ENCODE peak calls at places on chromosomes 4 and X, in ten cellular contexts. One of them, this sample, is unnamed.

GRCh38 chrX:115894087-115894486 is 276.5 kb upstream of the AGTR2 start:
- DNase-seq in Karpas-422: peak
- DNase-seq in sigmoid colon: no peak
- DNase-seq in H9: peak
- DNase-seq in PC-3: peak
- DNase-seq in ovary: peak
- DNase-seq in substantia nigra: peak
- DNase-seq in neural progenitor cell: peak
- DNase-seq in astrocyte: peak
- DNase-seq in HepG2: peak
- DNase-seq in this sample: peak

GRCh38 chr4:168432419-168433146 is 47.7 kb downstream of the DDX60L start:
- DNase-seq in neural progenitor cell: no peak
- DNase-seq in HepG2: no peak
- DNase-seq in PC-3: peak
- DNase-seq in H9: no peak
- DNase-seq in substantia nigra: no peak
- DNase-seq in astrocyte: no peak
- DNase-seq in ovary: no peak
- DNase-seq in Karpas-422: no peak
- DNase-seq in sigmoid colon: no peak
- DNase-seq in this sample: peak

GRCh38 chrX:67545772-67546495 is 2.1 kb downstream of the AR start:
- DNase-seq in PC-3: no peak
- DNase-seq in astrocyte: no peak
- DNase-seq in substantia nigra: peak
- DNase-seq in Karpas-422: no peak
- DNase-seq in H9: peak
- DNase-seq in sigmoid colon: peak
- DNase-seq in ovary: peak
- DNase-seq in HepG2: no peak
- DNase-seq in neural progenitor cell: peak
- DNase-seq in this sample: no peak

GRCh38 chr4:177450421-177451107 is 8.3 kb upstream of the AGA start:
- DNase-seq in astrocyte: no peak
- DNase-seq in substantia nigra: no peak
- DNase-seq in H9: no peak
- DNase-seq in HepG2: no peak
- DNase-seq in Karpas-422: no peak
- DNase-seq in ovary: no peak
- DNase-seq in sigmoid colon: no peak
- DNase-seq in PC-3: no peak
- DNase-seq in neural progenitor cell: no peak
- DNase-seq in this sample: no peak

GRCh38 chrX:2521092-2521926 is 20.5 kb upstream of the DHRSX start:
- DNase-seq in HepG2: no peak
- DNase-seq in neural progenitor cell: no peak
- DNase-seq in substantia nigra: no peak
- DNase-seq in astrocyte: no peak
- DNase-seq in PC-3: no peak
- DNase-seq in ovary: no peak
- DNase-seq in H9: no peak
- DNase-seq in sigmoid colon: no peak
- DNase-seq in Karpas-422: no peak
- DNase-seq in this sample: no peak

GRCh38 chr4:1082215-1083182 is 30.9 kb downstream of the RNF212 start:
- DNase-seq in neural progenitor cell: no peak
- DNase-seq in sigmoid colon: peak
- DNase-seq in Karpas-422: peak
- DNase-seq in substantia nigra: no peak
- DNase-seq in ovary: no peak
- DNase-seq in HepG2: no peak
- DNase-seq in H9: peak
- DNase-seq in astrocyte: peak
- DNase-seq in PC-3: peak
- DNase-seq in this sample: peak

GRCh38 chr4:39686997-39687396 is 10.9 kb upstream of the UBE2K start:
- DNase-seq in astrocyte: no peak
- DNase-seq in HepG2: no peak
- DNase-seq in substantia nigra: no peak
- DNase-seq in H9: no peak
- DNase-seq in neural progenitor cell: no peak
- DNase-seq in sigmoid colon: no peak
- DNase-seq in Karpas-422: peak
- DNase-seq in PC-3: no peak
- DNase-seq in ovary: no peak
- DNase-seq in this sample: no peak

GRCh38 chr4:44025376-44026020 is 423.1 kb downstream of the KCTD8 start:
- DNase-seq in HepG2: no peak
- DNase-seq in neural progenitor cell: no peak
- DNase-seq in H9: no peak
- DNase-seq in ovary: no peak
- DNase-seq in astrocyte: no peak
- DNase-seq in Karpas-422: no peak
- DNase-seq in substantia nigra: no peak
- DNase-seq in PC-3: no peak
- DNase-seq in sigmoid colon: no peak
- DNase-seq in this sample: no peak

GRCh38 chr4:82372502-82372873 is 1.3 kb downstream of the HNRNPD start:
- DNase-seq in PC-3: peak
- DNase-seq in sigmoid colon: peak
- DNase-seq in ovary: peak
- DNase-seq in neural progenitor cell: peak
- DNase-seq in substantia nigra: peak
- DNase-seq in Karpas-422: peak
- DNase-seq in H9: no peak
- DNase-seq in HepG2: no peak
- DNase-seq in astrocyte: peak
- DNase-seq in this sample: peak

GRCh38 chr4:71020611-71021010 is 27.2 kb downstream of the DCK start:
- DNase-seq in astrocyte: peak
- DNase-seq in substantia nigra: no peak
- DNase-seq in neural progenitor cell: no peak
- DNase-seq in H9: no peak
- DNase-seq in HepG2: no peak
- DNase-seq in sigmoid colon: no peak
- DNase-seq in Karpas-422: no peak
- DNase-seq in PC-3: no peak
- DNase-seq in ovary: no peak
- DNase-seq in this sample: no peak

GRCh38 chrX:149274516-149275105 is 230.5 kb downstream of the IDS start:
- DNase-seq in sigmoid colon: no peak
- DNase-seq in astrocyte: peak
- DNase-seq in substantia nigra: no peak
- DNase-seq in HepG2: no peak
- DNase-seq in neural progenitor cell: no peak
- DNase-seq in H9: no peak
- DNase-seq in ovary: no peak
- DNase-seq in PC-3: peak
- DNase-seq in Karpas-422: no peak
- DNase-seq in this sample: peak

GRCh38 chrX:2933125-2933900 is 4.2 kb upstream of the ARSD start:
- DNase-seq in PC-3: peak
- DNase-seq in substantia nigra: no peak
- DNase-seq in sigmoid colon: no peak
- DNase-seq in astrocyte: no peak
- DNase-seq in ovary: no peak
- DNase-seq in Karpas-422: no peak
- DNase-seq in HepG2: no peak
- DNase-seq in neural progenitor cell: no peak
- DNase-seq in H9: no peak
- DNase-seq in this sample: no peak

GRCh38 chrX:43860646-43861370 is 21.4 kb downstream of the MAOB start:
- DNase-seq in H9: no peak
- DNase-seq in neural progenitor cell: no peak
- DNase-seq in PC-3: peak
- DNase-seq in ovary: no peak
- DNase-seq in astrocyte: peak
- DNase-seq in sigmoid colon: no peak
- DNase-seq in Karpas-422: no peak
- DNase-seq in substantia nigra: no peak
- DNase-seq in HepG2: peak
- DNase-seq in this sample: peak

GRCh38 chrX:103828529-103828928 is 3.5 kb downstream of the RAB9B start:
- DNase-seq in ovary: no peak
- DNase-seq in HepG2: no peak
- DNase-seq in PC-3: no peak
- DNase-seq in astrocyte: no peak
- DNase-seq in substantia nigra: no peak
- DNase-seq in H9: no peak
- DNase-seq in neural progenitor cell: no peak
- DNase-seq in sigmoid colon: no peak
- DNase-seq in Karpas-422: no peak
- DNase-seq in this sample: no peak

GRCh38 chrX:39438603-39439602 is 637.6 kb downstream of the MID1IP1 start:
- DNase-seq in ovary: no peak
- DNase-seq in Karpas-422: no peak
- DNase-seq in HepG2: no peak
- DNase-seq in neural progenitor cell: peak
- DNase-seq in astrocyte: no peak
- DNase-seq in sigmoid colon: no peak
- DNase-seq in H9: no peak
- DNase-seq in substantia nigra: no peak
- DNase-seq in PC-3: no peak
- DNase-seq in this sample: no peak

GRCh38 chr4:73815145-73815544 is 21.3 kb upstream of the CXCL6 start:
- DNase-seq in neural progenitor cell: no peak
- DNase-seq in PC-3: peak
- DNase-seq in astrocyte: no peak
- DNase-seq in sigmoid colon: no peak
- DNase-seq in H9: no peak
- DNase-seq in substantia nigra: no peak
- DNase-seq in HepG2: no peak
- DNase-seq in Karpas-422: no peak
- DNase-seq in ovary: no peak
- DNase-seq in this sample: no peak

GRCh38 chrX:135520553-135521404 is at the start of gene INTS6L:
- DNase-seq in sigmoid colon: peak
- DNase-seq in Karpas-422: peak
- DNase-seq in H9: peak
- DNase-seq in astrocyte: peak
- DNase-seq in substantia nigra: peak
- DNase-seq in PC-3: peak
- DNase-seq in neural progenitor cell: peak
- DNase-seq in HepG2: no peak
- DNase-seq in ovary: peak
- DNase-seq in this sample: peak

DNA sequence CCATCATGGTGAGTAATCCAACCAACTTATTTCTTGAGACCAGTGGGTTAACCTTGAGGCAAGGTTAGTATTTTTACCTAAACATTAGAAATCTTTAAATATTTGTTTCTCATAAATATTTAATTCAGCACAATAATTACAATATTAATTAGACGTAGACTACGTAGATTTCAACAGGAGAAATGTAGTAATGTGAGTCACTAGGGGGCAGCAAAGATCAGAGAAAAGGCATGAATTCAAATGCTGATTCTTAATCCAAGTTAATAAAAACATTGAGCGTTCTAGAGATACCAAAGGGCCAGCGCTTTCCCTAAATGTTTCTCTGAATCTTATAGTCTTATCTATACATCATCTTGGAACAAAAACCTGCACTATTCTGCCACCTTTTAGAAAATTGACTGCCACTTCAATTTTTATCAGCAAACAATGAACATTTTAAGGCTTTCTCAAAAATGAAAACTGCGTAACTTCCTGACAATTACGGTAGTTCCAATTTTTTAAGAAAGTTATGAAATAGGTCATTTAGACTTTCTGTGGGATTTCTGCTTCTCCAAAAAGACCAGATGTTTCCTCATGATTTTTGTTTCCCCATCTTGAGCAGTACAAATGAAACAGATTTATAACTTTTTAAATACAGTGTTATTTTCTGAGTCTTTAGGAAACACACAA is 180.7 kb downstream of the GASK1B start:
- DNase-seq in astrocyte: peak
- DNase-seq in H9: no peak
- DNase-seq in ovary: no peak
- DNase-seq in PC-3: peak
- DNase-seq in substantia nigra: peak
- DNase-seq in Karpas-422: peak
- DNase-seq in neural progenitor cell: peak
- DNase-seq in sigmoid colon: no peak
- DNase-seq in HepG2: peak
- DNase-seq in this sample: peak
- H3K27ac ChIP-seq in astrocyte: no peak
- H3K27ac ChIP-seq in H9: no peak
- H3K27ac ChIP-seq in ovary: peak
- H3K27ac ChIP-seq in PC-3: no peak
- H3K27ac ChIP-seq in substantia nigra: no peak
- H3K27ac ChIP-seq in Karpas-422: no peak
- H3K27ac ChIP-seq in neural progenitor cell: no peak
- H3K27ac ChIP-seq in sigmoid colon: peak
- H3K27ac ChIP-seq in HepG2: peak
- H3K27ac ChIP-seq in this sample: no peak

GRCh38 chr4:121789960-121790829 is 10.9 kb upstream of the EXOSC9 start:
- DNase-seq in sigmoid colon: no peak
- DNase-seq in neural progenitor cell: no peak
- DNase-seq in HepG2: no peak
- DNase-seq in Karpas-422: no peak
- DNase-seq in astrocyte: peak
- DNase-seq in substantia nigra: no peak
- DNase-seq in H9: no peak
- DNase-seq in PC-3: peak
- DNase-seq in ovary: no peak
- DNase-seq in this sample: peak
- H3K27ac ChIP-seq in sigmoid colon: no peak
- H3K27ac ChIP-seq in neural progenitor cell: no peak
- H3K27ac ChIP-seq in HepG2: no peak
- H3K27ac ChIP-seq in Karpas-422: no peak
- H3K27ac ChIP-seq in astrocyte: peak
- H3K27ac ChIP-seq in substantia nigra: no peak
- H3K27ac ChIP-seq in H9: no peak
- H3K27ac ChIP-seq in PC-3: peak
- H3K27ac ChIP-seq in ovary: no peak
- H3K27ac ChIP-seq in this sample: peak

DNA sequence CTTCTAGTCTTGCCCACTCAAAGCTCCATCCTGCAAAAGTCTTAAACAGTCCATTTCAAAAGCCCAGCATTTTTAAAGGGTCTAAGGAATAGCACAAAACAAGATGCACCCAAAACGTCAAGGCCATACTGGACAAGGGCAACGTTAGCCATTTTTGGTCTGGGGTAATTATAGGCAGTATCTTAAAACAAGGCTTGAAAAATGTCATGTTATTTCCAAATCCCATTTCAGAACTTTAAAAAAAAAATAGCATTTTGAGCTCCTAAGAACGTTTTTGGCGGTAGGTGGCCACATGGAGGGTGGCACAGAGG is 584 bp upstream of the TMEM165 start:
- DNase-seq in sigmoid colon: no peak
- DNase-seq in H9: no peak
- DNase-seq in ovary: no peak
- DNase-seq in HepG2: no peak
- DNase-seq in Karpas-422: no peak
- DNase-seq in astrocyte: no peak
- DNase-seq in PC-3: no peak
- DNase-seq in neural progenitor cell: no peak
- DNase-seq in substantia nigra: no peak
- DNase-seq in this sample: no peak
- H3K27ac ChIP-seq in sigmoid colon: peak
- H3K27ac ChIP-seq in H9: peak
- H3K27ac ChIP-seq in ovary: peak
- H3K27ac ChIP-seq in HepG2: peak
- H3K27ac ChIP-seq in Karpas-422: peak
- H3K27ac ChIP-seq in astrocyte: peak
- H3K27ac ChIP-seq in PC-3: peak
- H3K27ac ChIP-seq in neural progenitor cell: no peak
- H3K27ac ChIP-seq in substantia nigra: peak
- H3K27ac ChIP-seq in this sample: peak

GRCh38 chr4:153409924-153410501 is 56.1 kb upstream of the TMEM131L start:
- DNase-seq in ovary: no peak
- DNase-seq in neural progenitor cell: peak
- DNase-seq in astrocyte: peak
- DNase-seq in Karpas-422: no peak
- DNase-seq in substantia nigra: no peak
- DNase-seq in H9: no peak
- DNase-seq in PC-3: no peak
- DNase-seq in sigmoid colon: no peak
- DNase-seq in HepG2: no peak
- DNase-seq in this sample: no peak
- H3K27ac ChIP-seq in ovary: no peak
- H3K27ac ChIP-seq in neural progenitor cell: no peak
- H3K27ac ChIP-seq in astrocyte: peak
- H3K27ac ChIP-seq in Karpas-422: no peak
- H3K27ac ChIP-seq in substantia nigra: no peak
- H3K27ac ChIP-seq in H9: no peak
- H3K27ac ChIP-seq in PC-3: peak
- H3K27ac ChIP-seq in sigmoid colon: no peak
- H3K27ac ChIP-seq in HepG2: no peak
- H3K27ac ChIP-seq in this sample: peak